ENCODE peak calls at places on chromosomes 1 and 21, in six cellular contexts. W is Panc1, K is PC-3, Q is body of pancreas, E is upper lobe of right lung, C is heart left ventricle. B is an unnamed sample.

GRCh38 chr1:187891993-187892392 is 1063.2 kb downstream of the PLA2G4A start:
- ATAC-seq in K (no peak), E (no peak), Q (no peak), C (no peak), W (no peak), B (no peak)

GRCh38 chr21:31012133-31013089 is 25.9 kb downstream of the KRTAP19-8 start:
- ATAC-seq in E (no peak), Q (no peak), C (no peak), W (no peak), K (no peak), B (no peak)

GRCh38 chr1:234707641-234708040 is 97.7 kb upstream of the IRF2BP2 start:
- ATAC-seq in Q (no peak), K (no peak), W (no peak), E (peak; percentile 74), C (no peak), B (no peak)

GRCh38 chr1:157113116-157113515 is 13.5 kb upstream of the ETV3L start:
- ATAC-seq in W (peak; percentile 14), E (peak; percentile 40), Q (no peak), K (no peak), C (no peak), B (peak; percentile 27)

GRCh38 chr1:38005195-38006007 is at the start of gene FHL3:
- ATAC-seq in C (peak; percentile 71), Q (peak; percentile 83), K (peak; percentile 76), W (peak; percentile 79), E (peak; percentile 77), B (peak; percentile 69)

GRCh38 chr1:205670143-205670431 is 10.2 kb downstream of the SLC45A3 start:
- ATAC-seq in Q (no peak), W (no peak), K (no peak), C (no peak), E (no peak), B (no peak)

GRCh38 chr21:31387560-31388186 is 43.6 kb upstream of the TIAM1 start:
- ATAC-seq in C (no peak), Q (no peak), W (no peak), K (no peak), E (peak; percentile 29), B (no peak)

GRCh38 chr1:3706651-3707297 is 45.5 kb upstream of the CCDC27 start:
- ATAC-seq in C (no peak), E (no peak), K (no peak), Q (no peak), W (no peak), B (no peak)

GRCh38 chr1:38088366-38088765 is 41.8 kb upstream of the POU3F1 start:
- ATAC-seq in K (peak; percentile 27), E (no peak), C (no peak), Q (no peak), W (peak; percentile 74), B (no peak)

GRCh38 chr21:14989359-14989758 is 75.4 kb downstream of the NRIP1 start:
- ATAC-seq in K (no peak), E (no peak), Q (no peak), W (no peak), C (peak; percentile 80), B (no peak)

GRCh38 chr1:10155087-10155712 is 55.2 kb upstream of the KIF1B start:
- ATAC-seq in Q (no peak), C (peak; percentile 95), K (no peak), W (peak; percentile 51), E (no peak), B (no peak)

GRCh38 chr1:10152709-10153284 is 57.6 kb upstream of the KIF1B start:
- ATAC-seq in E (peak; percentile 72), W (peak; percentile 63), K (peak; percentile 45), Q (peak; percentile 63), C (peak; percentile 47), B (no peak)
- TF ChIP-seq CTCF in E (peak; percentile 46), W (peak; percentile 77), K (peak; percentile 76), Q (peak; percentile 44), C (peak; percentile 65), B (peak; percentile 67)

GRCh38 chr1:239811211-239811902 is 280.3 kb upstream of the FMN2 start:
- ATAC-seq in E (no peak), K (no peak), W (no peak), Q (no peak), C (no peak), B (no peak)
- H3K4me1 ChIP-seq in E (peaks cover 3% of the 10 kb centered on the region), K (peaks cover 31% of the 10 kb centered on the region), W (no peaks in the 10 kb centered on the region), Q (no peaks in the 10 kb centered on the region), C (no peaks in the 10 kb centered on the region), B (peaks cover 66% of the 10 kb centered on the region)

GRCh38 chr1:100542264-100542663 is 4.3 kb downstream of the GPR88 start:
- ATAC-seq in C (no peak), W (no peak), E (no peak), Q (no peak), K (no peak), B (no peak)

GRCh38 chr1:100539836-100540536 is 2.0 kb downstream of the GPR88 start:
- ATAC-seq in K (peak; percentile 53), C (peak; percentile 78), Q (no peak), E (peak; percentile 59), W (peak; percentile 79), B (no peak)

GRCh38 chr1:100545855-100546254 is 7.9 kb downstream of the GPR88 start:
- ATAC-seq in Q (no peak), W (no peak), C (no peak), E (no peak), K (no peak), B (no peak)

GRCh38 chr1:100544791-100545190 is 6.9 kb downstream of the GPR88 start:
- ATAC-seq in K (no peak), W (no peak), E (no peak), C (no peak), Q (no peak), B (no peak)

DNA sequence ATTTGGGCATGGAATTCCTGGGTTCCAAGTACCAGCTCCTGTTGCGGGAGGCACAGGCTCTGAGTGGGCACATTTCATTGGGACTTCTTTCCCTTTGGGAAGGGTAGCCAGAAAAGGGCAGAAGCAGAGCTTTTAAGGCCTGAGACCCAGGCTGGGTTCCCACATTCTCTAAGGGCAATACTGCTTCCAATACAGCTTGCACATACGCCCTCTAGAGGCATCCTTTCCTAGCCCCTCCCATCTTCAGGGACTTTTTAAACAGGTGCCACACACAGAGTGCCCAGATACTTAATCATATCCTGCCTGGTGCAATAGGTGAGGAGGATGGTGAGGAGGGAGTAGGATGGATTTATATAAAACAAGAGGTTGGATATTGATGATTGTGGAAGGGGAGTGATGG is 5.7 kb downstream of the GPR88 start:
- ATAC-seq in C (no peak), E (peak; percentile 56), W (no peak), Q (no peak), K (peak; percentile 47), B (no peak)
- TF ChIP-seq CTCF in C (no peak), E (peak; percentile 26), W (peak; percentile 50), Q (no peak), K (peak; percentile 74), B (no peak)

GRCh38 chr1:110878993-110879392 is 6.0 kb downstream of the CD53 start:
- ATAC-seq in C (no peak), Q (no peak), E (no peak), W (no peak), K (no peak), B (no peak)
- H3K4me1 ChIP-seq in C (no peaks in the 10 kb centered on the region), Q (no peaks in the 10 kb centered on the region), E (peaks cover 6% of the 10 kb centered on the region), W (no peaks in the 10 kb centered on the region), K (peaks cover 11% of the 10 kb centered on the region), B (no peaks in the 10 kb centered on the region)

GRCh38 chr1:225777583-225778411 is at the start of gene SRP9:
- ATAC-seq in W (peak; percentile 100), C (peak; percentile 100), E (peak; percentile 100), K (peak; percentile 92), Q (peak; percentile 99), B (peak; percentile 100)
- TF ChIP-seq CTCF in W (peak; percentile 97), C (peak; percentile 97), E (peak; percentile 92), K (peak; percentile 94), Q (peak; percentile 97), B (peak; percentile 90)